ENCODE peak calls at places on chromosomes 1 and 21, in six cellular contexts. F, I, T, P, A and N are unnamed samples.

GRCh38 chr1:14907416-14907815 is 246.1 kb upstream of the TMEM51 start:
- DNase-seq in A (no peak), F (no peak), P (no peak), I (no peak), T (no peak), N (no peak)

GRCh38 chr1:71015745-71016144 is 31.9 kb downstream of the PTGER3 start:
- DNase-seq in A (no peak), F (no peak), P (no peak), T (no peak), I (no peak), N (no peak)

GRCh38 chr1:165887877-165888551 is 60.6 kb downstream of the UCK2 start:
- DNase-seq in A (no peak), I (no peak), T (no peak), P (no peak), F (no peak), N (no peak)

GRCh38 chr1:180188103-180188506 is 33.4 kb downstream of the QSOX1 start:
- DNase-seq in P (peak), F (peak), I (peak), A (no peak), T (peak), N (peak)

GRCh38 chr21:14762734-14763694 is 216.9 kb upstream of the SAMSN1 start:
- DNase-seq in A (peak), P (no peak), I (no peak), F (peak), T (no peak), N (no peak)

GRCh38 chr1:47558601-47559593 is 121.1 kb downstream of the FOXD2 start:
- DNase-seq in P (peak), A (no peak), I (no peak), T (peak), F (no peak), N (peak)

GRCh38 chr1:173149887-173150286 is 57.2 kb downstream of the TNFSF4 start:
- DNase-seq in T (peak), A (no peak), F (peak), I (peak), P (no peak), N (no peak)

GRCh38 chr1:116971965-116972675 is 29.4 kb upstream of the CD101 start:
- DNase-seq in A (no peak), I (no peak), T (no peak), P (no peak), F (no peak), N (no peak)

GRCh38 chr1:20102875-20103274 is 16.5 kb downstream of the PLA2G2D start:
- DNase-seq in I (peak), A (no peak), P (no peak), T (no peak), F (no peak), N (no peak)

GRCh38 chr1:234730542-234731370 is 120.8 kb upstream of the IRF2BP2 start:
- DNase-seq in I (no peak), T (no peak), F (peak), P (no peak), A (peak), N (no peak)

GRCh38 chr1:212797681-212798080 is 6.0 kb downstream of the TATDN3 start:
- DNase-seq in I (peak), A (no peak), F (no peak), T (no peak), P (no peak), N (no peak)

GRCh38 chr1:228555074-228555989 is 68.2 kb downstream of the RNF187 start:
- DNase-seq in A (no peak), F (peak), P (peak), T (no peak), I (no peak), N (no peak)

GRCh38 chr1:4557949-4558348 is 96.5 kb upstream of the AJAP1 start:
- DNase-seq in F (no peak), I (no peak), A (no peak), P (no peak), T (no peak), N (no peak)

GRCh38 chr1:112012823-112013222 is 23.4 kb upstream of the KCND3 start:
- DNase-seq in I (no peak), T (no peak), F (no peak), A (no peak), P (no peak), N (no peak)

DNA sequence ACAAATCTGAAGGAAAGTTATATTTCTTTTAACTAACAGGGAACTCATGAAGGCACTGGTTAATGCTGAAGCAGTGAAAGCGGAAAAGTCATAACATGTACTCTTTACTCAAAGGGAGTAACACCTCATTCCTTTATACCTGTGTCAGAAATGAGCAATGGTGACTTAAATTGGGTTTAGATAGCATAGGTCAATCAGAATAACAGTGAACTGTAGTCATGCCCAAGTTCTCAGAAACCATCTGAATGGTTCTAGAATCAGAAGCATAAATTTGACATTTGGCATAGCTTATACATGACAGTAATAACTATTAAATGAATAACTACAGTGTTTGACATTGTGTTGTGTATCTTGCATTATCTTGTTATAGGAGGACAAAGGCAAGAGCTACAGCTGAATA is 382.0 kb downstream of the NUF2 start:
- DNase-seq in P (no peak), T (no peak), F (no peak), A (no peak), I (no peak), N (no peak)
- TF ChIP-seq BHLHE40 in P (no peak), T (no peak), F (no peak), A (no peak), I (no peak), N (no peak)

DNA sequence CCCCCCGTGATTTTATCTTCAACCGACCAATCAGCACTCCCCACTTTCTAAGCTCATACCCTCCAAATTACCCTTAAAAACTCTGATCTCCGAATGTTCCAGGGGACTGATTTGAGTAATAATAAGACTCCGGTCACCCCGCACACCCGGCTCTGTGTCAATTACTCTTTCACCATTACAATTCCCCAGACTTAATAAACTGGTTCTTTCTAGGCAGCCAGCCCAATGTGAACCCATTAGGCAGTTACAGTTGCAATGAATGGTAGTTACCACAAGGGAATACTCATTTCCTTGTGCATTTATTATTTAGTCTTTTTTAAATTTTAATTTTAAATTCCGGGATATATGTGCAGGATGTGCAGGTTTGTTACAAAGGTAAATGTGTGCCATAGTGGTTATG is 177.9 kb downstream of the HFM1 start:
- DNase-seq in P (no peak), T (no peak), A (no peak), F (no peak), I (no peak), N (no peak)
- TF ChIP-seq BHLHE40 in P (no peak), T (no peak), A (no peak), F (no peak), I (no peak), N (no peak)

GRCh38 chr21:35216966-35217365 is 167.9 kb upstream of the RUNX1 start:
- DNase-seq in F (no peak), I (no peak), P (no peak), T (no peak), A (no peak), N (no peak)

GRCh38 chr21:35215870-35216269 is 166.8 kb upstream of the RUNX1 start:
- DNase-seq in P (no peak), I (no peak), A (no peak), F (no peak), T (no peak), N (no peak)

GRCh38 chr21:35219291-35219690 is 170.2 kb upstream of the RUNX1 start:
- DNase-seq in F (no peak), A (no peak), I (no peak), P (no peak), T (no peak), N (no peak)

GRCh38 chr21:35219719-35220118 is 170.6 kb upstream of the RUNX1 start:
- DNase-seq in A (no peak), F (no peak), I (no peak), P (no peak), T (no peak), N (no peak)

GRCh38 chr21:35217504-35218060 is 168.5 kb upstream of the RUNX1 start:
- DNase-seq in F (no peak), I (peak), A (no peak), T (peak), P (peak), N (no peak)
- TF ChIP-seq BHLHE40 in F (no peak), I (no peak), A (no peak), T (no peak), P (no peak), N (no peak)

DNA sequence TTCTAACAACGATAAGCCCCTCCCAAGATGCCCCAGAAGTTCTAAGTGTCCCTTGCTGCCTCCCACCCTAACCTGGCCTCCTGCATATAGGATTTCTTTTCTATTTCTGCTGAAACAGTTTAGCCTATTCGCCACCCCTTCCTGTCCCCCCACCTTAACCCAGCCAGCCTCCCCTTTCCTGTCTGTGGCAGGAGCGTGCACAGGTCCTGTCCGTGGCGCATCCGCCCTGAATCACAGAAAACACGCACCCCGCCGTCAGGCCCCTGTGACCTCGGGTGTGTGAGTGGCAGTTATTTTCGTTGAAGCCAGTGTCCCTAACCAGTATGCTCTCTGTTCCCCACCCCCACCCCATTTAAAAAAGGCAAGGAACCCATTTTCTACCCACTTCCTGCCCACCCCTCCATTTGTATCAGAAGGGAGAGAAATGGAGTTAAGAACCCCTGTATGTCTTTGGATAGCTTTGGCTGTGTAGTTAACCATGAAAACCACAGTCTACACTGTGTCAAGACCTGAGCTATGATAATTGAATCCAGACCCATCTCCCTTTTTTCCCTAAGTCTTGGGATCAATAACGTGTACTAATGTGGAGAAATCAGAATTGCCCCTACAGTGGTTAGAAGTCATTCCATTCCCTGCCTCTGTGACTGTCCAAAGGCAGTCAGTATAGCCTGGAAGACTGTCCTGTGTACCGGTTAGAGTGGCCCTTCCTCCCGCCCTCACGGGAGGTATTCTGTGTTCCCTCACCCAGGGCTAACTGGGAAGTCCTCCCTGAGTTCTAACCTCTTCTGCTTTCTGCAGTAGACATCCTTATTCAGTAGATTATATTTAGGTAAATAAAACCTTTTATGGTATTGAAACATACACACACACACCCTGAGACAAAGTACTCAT is 1.8 kb downstream of the PLEKHO1 start:
- DNase-seq in F (no peak), P (no peak), I (no peak), T (no peak), A (no peak), N (no peak)
- TF ChIP-seq BHLHE40 in F (no peak), P (no peak), I (no peak), T (no peak), A (peak), N (no peak)

GRCh38 chr1:10033359-10033845 is 644 bp downstream of the UBE4B start:
- DNase-seq in A (no peak), F (peak), I (peak), T (peak), P (peak), N (no peak)
- TF ChIP-seq BHLHE40 in A (no peak), F (peak), I (no peak), T (no peak), P (no peak), N (no peak)

GRCh38 chr1:185439727-185440415 is 122.8 kb upstream of the IVNS1ABP start:
- DNase-seq in I (peak), A (peak), P (no peak), T (peak), F (peak), N (no peak)
- TF ChIP-seq BHLHE40 in I (peak), A (peak), P (no peak), T (no peak), F (no peak), N (no peak)